ENCODE peak calls at places on chromosomes 12 and 14, in seven cellular contexts. S is body of pancreas, M is endothelial cell of umbilical vein, X is transverse colon, R is Peyer's patch, T is uterus, Y is lower leg skin. I is an unnamed sample.

GRCh38 chr12:29612912-29613311 is 115.4 kb upstream of the OVCH1 start:
- DNase-seq in X (no peak), M (no peak), S (no peak), T (no peak), R (no peak), Y (no peak), I (no peak)

GRCh38 chr14:31263485-31264133 is 56.0 kb upstream of the HECTD1 start:
- DNase-seq in T (peak), X (peak), S (peak), R (no peak), M (peak), Y (peak), I (no peak)

GRCh38 chr12:94535614-94535932 is 75.9 kb upstream of the CEP83 start:
- DNase-seq in X (no peak), S (no peak), T (no peak), M (no peak), Y (no peak), R (no peak), I (no peak)

GRCh38 chr12:98574110-98574509 is 19.4 kb upstream of the SLC25A3 start:
- DNase-seq in Y (no peak), M (no peak), R (no peak), X (peak), S (no peak), T (no peak), I (no peak)

GRCh38 chr12:47223848-47224213 is 144.1 kb upstream of the AMIGO2 start:
- DNase-seq in Y (no peak), X (peak), S (peak), M (peak), R (no peak), T (peak), I (no peak)

GRCh38 chr14:76958975-76959710 is 69.4 kb downstream of the IRF2BPL start:
- DNase-seq in T (no peak), Y (no peak), X (no peak), S (no peak), R (no peak), M (peak), I (no peak)

GRCh38 chr12:32532951-32533350 is 133.6 kb downstream of the FGD4 start:
- DNase-seq in M (no peak), S (no peak), T (no peak), X (no peak), R (no peak), Y (no peak), I (no peak)

GRCh38 chr14:51014086-51014485 is 69.8 kb upstream of the PYGL start:
- DNase-seq in S (no peak), Y (peak), X (no peak), R (no peak), M (no peak), T (peak), I (no peak)

GRCh38 chr14:35046751-35047536 is 872 bp downstream of the FAM177A1 start:
- DNase-seq in X (peak), S (peak), R (peak), T (no peak), Y (peak), M (peak), I (peak)

GRCh38 chr12:94074216-94074969 is 74.0 kb upstream of the PLXNC1 start:
- DNase-seq in M (no peak), S (peak), T (peak), Y (peak), X (no peak), R (no peak), I (no peak)

GRCh38 chr14:89349196-89350008 is 67.6 kb downstream of the FOXN3 start:
- DNase-seq in R (no peak), M (no peak), S (peak), T (peak), X (peak), Y (no peak), I (no peak)

GRCh38 chr12:20120296-20120695 is 248.0 kb upstream of the PDE3A start:
- DNase-seq in T (no peak), X (no peak), M (peak), R (no peak), Y (no peak), S (no peak), I (no peak)

GRCh38 chr12:116180448-116180847 is 97.0 kb downstream of the MED13L start:
- DNase-seq in M (no peak), X (no peak), Y (no peak), T (no peak), S (no peak), R (no peak), I (no peak)

GRCh38 chr14:76050797-76051392 is 65.3 kb downstream of the IFT43 start:
- DNase-seq in R (peak), Y (peak), T (peak), S (peak), X (peak), M (peak), I (no peak)

GRCh38 chr12:65152012-65152411 is 17.4 kb upstream of the LEMD3 start:
- DNase-seq in Y (no peak), R (no peak), M (no peak), T (no peak), S (no peak), X (no peak), I (no peak)

GRCh38 chr12:14995583-14996425 is 23.0 kb downstream of the PDE6H start:
- DNase-seq in R (no peak), T (no peak), X (no peak), S (no peak), M (peak), Y (no peak), I (no peak)

GRCh38 chr12:57529831-57530230 is 7.2 kb downstream of the MBD6 start:
- DNase-seq in R (no peak), M (no peak), Y (no peak), S (no peak), T (no peak), X (no peak), I (no peak)

GRCh38 chr12:57531836-57532235 is 9.2 kb downstream of the MBD6 start:
- DNase-seq in S (no peak), M (no peak), X (no peak), T (no peak), Y (no peak), R (no peak), I (no peak)

GRCh38 chr12:57528831-57529555 is 6.4 kb downstream of the MBD6 start:
- DNase-seq in S (no peak), T (no peak), Y (no peak), X (no peak), R (no peak), M (no peak), I (no peak)

GRCh38 chr12:57528176-57528575 is 5.6 kb downstream of the MBD6 start:
- DNase-seq in M (no peak), S (no peak), R (no peak), T (no peak), X (no peak), Y (no peak), I (no peak)

GRCh38 chr12:57530396-57531142 is 7.9 kb downstream of the MBD6 start:
- DNase-seq in S (no peak), Y (no peak), R (no peak), M (no peak), X (no peak), T (no peak), I (no peak)
- TF ChIP-seq POLR2A in S (no peak), Y (no peak), R (no peak), M (no peak), X (no peak), T (no peak), I (no peak)

GRCh38 chr12:121240484-121241202 is 30.7 kb downstream of the P2RX4 start:
- DNase-seq in M (no peak), T (peak), Y (peak), S (no peak), X (peak), R (peak), I (no peak)

GRCh38 chr12:121238604-121239334 is 28.8 kb downstream of the P2RX4 start:
- DNase-seq in R (no peak), Y (no peak), M (peak), S (peak), T (no peak), X (no peak), I (no peak)

GRCh38 chr12:121241203-121241970 is 31.5 kb downstream of the P2RX4 start:
- DNase-seq in M (no peak), T (peak), R (no peak), S (no peak), X (no peak), Y (no peak), I (no peak)

GRCh38 chr12:121239335-121239678 is 29.4 kb downstream of the P2RX4 start:
- DNase-seq in R (no peak), Y (no peak), T (no peak), M (no peak), S (no peak), X (no peak), I (no peak)

GRCh38 chr12:121239704-121240420 is 29.9 kb downstream of the P2RX4 start:
- DNase-seq in R (no peak), S (no peak), X (no peak), T (no peak), M (no peak), Y (no peak), I (no peak)
- H3K4me3 ChIP-seq in R (no peak), S (no peak), X (no peak), T (peak), M (no peak), Y (no peak), I (no peak)

GRCh38 chr14:70706177-70706576 is 64.5 kb downstream of the TTC9 start:
- DNase-seq in R (no peak), X (no peak), T (no peak), S (no peak), M (no peak), Y (no peak), I (no peak)

GRCh38 chr14:70707138-70708038 is 65.7 kb downstream of the TTC9 start:
- DNase-seq in S (peak), X (no peak), Y (no peak), R (no peak), T (no peak), M (no peak), I (no peak)

GRCh38 chr14:70709726-70710382 is 68.1 kb downstream of the TTC9 start:
- DNase-seq in T (no peak), Y (no peak), S (no peak), X (no peak), M (no peak), R (no peak), I (no peak)

GRCh38 chr14:70704960-70705359 is 63.2 kb downstream of the TTC9 start:
- DNase-seq in X (no peak), R (no peak), Y (no peak), M (no peak), S (no peak), T (no peak), I (no peak)

DNA sequence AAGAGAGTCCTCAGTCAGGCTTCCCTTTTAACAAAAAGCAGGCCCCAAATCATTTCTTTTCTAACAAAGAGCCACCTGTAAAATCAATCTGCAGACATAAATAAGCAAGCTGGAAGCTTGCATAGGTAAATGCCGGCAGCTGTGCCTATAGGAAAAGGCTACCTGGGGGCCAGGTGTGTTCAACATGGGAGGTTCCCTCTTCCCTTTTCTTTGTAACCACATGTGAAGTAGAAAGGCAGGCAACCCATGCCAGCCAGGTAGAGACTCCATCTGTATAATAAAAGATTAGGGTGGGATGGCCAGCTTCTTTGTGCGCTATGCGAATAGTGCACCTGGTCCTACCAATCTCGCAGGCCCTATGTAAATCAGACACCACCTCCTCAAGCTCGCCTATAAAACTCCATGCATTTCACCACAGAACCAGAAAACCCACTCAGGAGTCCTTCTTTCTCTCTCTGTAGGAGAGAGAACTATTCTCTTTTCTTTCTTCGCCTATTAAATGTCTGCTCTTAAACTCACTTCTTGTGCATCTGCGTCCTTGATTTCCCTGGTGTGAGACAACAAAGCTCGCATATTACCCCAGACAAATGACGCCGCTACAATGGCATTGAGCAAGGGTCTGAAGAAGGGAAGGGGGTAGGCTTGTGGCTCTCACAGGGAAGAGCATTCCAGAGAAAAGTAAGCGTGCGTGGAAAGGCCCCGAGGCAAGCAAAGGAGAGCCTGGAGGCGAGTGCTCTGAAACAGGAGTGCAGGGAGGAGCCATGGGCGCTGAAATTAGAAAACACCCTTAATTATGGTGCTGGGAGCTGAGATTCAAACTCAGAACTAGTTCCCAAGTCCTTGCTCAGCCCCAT is 67.2 kb downstream of the TTC9 start:
- DNase-seq in X (no peak), T (no peak), M (no peak), S (no peak), Y (no peak), R (no peak), I (no peak)
- TF ChIP-seq POLR2A in X (no peak), T (no peak), M (no peak), S (no peak), Y (no peak), R (no peak), I (no peak)

GRCh38 chr14:103123128-103123633 is at the start of gene TNFAIP2:
- DNase-seq in M (no peak), R (no peak), T (peak), X (peak), S (peak), Y (no peak), I (no peak)

GRCh38 chr14:103123634-103124500 is 606 bp downstream of the TNFAIP2 start:
- DNase-seq in S (no peak), M (peak), Y (no peak), X (no peak), R (no peak), T (peak), I (no peak)

GRCh38 chr14:103121161-103121845 is 2.0 kb upstream of the TNFAIP2 start:
- DNase-seq in M (peak), T (no peak), Y (peak), X (peak), R (no peak), S (no peak), I (no peak)

GRCh38 chr14:103121846-103122577 is 1.2 kb upstream of the TNFAIP2 start:
- DNase-seq in S (peak), Y (peak), X (peak), R (peak), T (peak), M (peak), I (no peak)

GRCh38 chr14:103122578-103123127 is 608 bp upstream of the TNFAIP2 start:
- DNase-seq in Y (no peak), T (no peak), R (no peak), X (no peak), S (no peak), M (peak), I (no peak)
- H3K4me3 ChIP-seq in Y (no peak), T (peak), R (peak), X (peak), S (no peak), M (no peak), I (peak)

GRCh38 chr12:42585846-42586226 is 3.7 kb downstream of the PRICKLE1 start:
- DNase-seq in X (no peak), M (peak), S (no peak), T (no peak), R (no peak), Y (no peak), I (no peak)
- TF ChIP-seq POLR2A in X (no peak), M (no peak), S (no peak), T (no peak), R (no peak), Y (no peak), I (no peak)